ENCODE peak calls at places on chromosomes 7 and 10, in six cellular contexts. J is neural crest cell, T is HCT116, R is IMR-90, W is NCI-H1105 treated with DMSO at 0.1 percent for 48 hours, K is fibroblast of the conjunctiva. Y is an unnamed sample.

GRCh38 chr10:17092986-17093803 is 36.4 kb downstream of the CUBN start:
- DNase-seq in J (no peak), W (no peak), K (no peak), T (no peak), R (no peak), Y (no peak)

GRCh38 chr10:97327348-97328294 is 6.9 kb downstream of the FRAT2 start:
- DNase-seq in W (peak), J (no peak), R (no peak), K (no peak), T (no peak), Y (no peak)

GRCh38 chr7:121555558-121555957 is 159.4 kb upstream of the FAM3C start:
- DNase-seq in R (no peak), W (no peak), K (no peak), T (no peak), J (no peak), Y (no peak)

GRCh38 chr10:17025444-17026295 is 103.9 kb downstream of the CUBN start:
- DNase-seq in K (peak), R (peak), J (peak), W (no peak), T (peak), Y (no peak)

GRCh38 chr10:70985824-70986336 is 97.5 kb upstream of the PCBD1 start:
- DNase-seq in R (no peak), K (no peak), W (peak), J (no peak), T (no peak), Y (no peak)

GRCh38 chr10:11638055-11638698 is 26.7 kb upstream of the USP6NL start:
- DNase-seq in K (no peak), W (no peak), T (no peak), J (no peak), R (no peak), Y (no peak)

GRCh38 chr7:157799076-157799685 is 462.4 kb downstream of the DNAJB6 start:
- DNase-seq in R (no peak), W (no peak), K (no peak), J (no peak), T (no peak), Y (no peak)

GRCh38 chr7:7408001-7408770 is 127.5 kb downstream of the COL28A1 start:
- DNase-seq in R (no peak), K (no peak), J (no peak), W (no peak), T (no peak), Y (no peak)

GRCh38 chr10:87842220-87842641 is 21.1 kb downstream of the KLLN start:
- DNase-seq in W (no peak), R (peak), T (peak), J (no peak), K (no peak), Y (no peak)

GRCh38 chr10:60877066-60877776 is 66.8 kb downstream of the RHOBTB1 start:
- DNase-seq in R (no peak), K (no peak), W (no peak), T (no peak), J (no peak), Y (no peak)

GRCh38 chr7:35482231-35482630 is 212.7 kb downstream of the HERPUD2 start:
- DNase-seq in R (no peak), W (no peak), K (no peak), J (no peak), T (no peak), Y (no peak)

GRCh38 chr10:80081801-80082750 is 3.6 kb downstream of the TMEM254 start:
- DNase-seq in W (no peak), J (no peak), R (peak), K (no peak), T (no peak), Y (no peak)

GRCh38 chr7:73870041-73870492 is 9.1 kb downstream of the TMEM270 start:
- DNase-seq in R (no peak), J (no peak), W (no peak), T (no peak), K (no peak), Y (no peak)

GRCh38 chr10:17607603-17608332 is 9.4 kb downstream of the HACD1 start:
- DNase-seq in K (peak), R (peak), T (peak), W (peak), J (no peak), Y (no peak)

GRCh38 chr7:42128703-42129102 is 108.3 kb downstream of the GLI3 start:
- DNase-seq in T (no peak), W (no peak), R (no peak), J (no peak), K (peak), Y (no peak)

GRCh38 chr7:131556055-131556911 is at the start of gene PODXL:
- DNase-seq in J (peak), W (peak), R (peak), T (no peak), K (no peak), Y (no peak)

GRCh38 chr7:34282271-34282670 is 375.7 kb upstream of the NPSR1 start:
- DNase-seq in K (no peak), T (no peak), J (no peak), W (no peak), R (no peak), Y (no peak)

GRCh38 chr7:82629583-82629982 is 186.0 kb upstream of the CACNA2D1 start:
- DNase-seq in K (no peak), J (no peak), T (no peak), R (peak), W (no peak), Y (no peak)

GRCh38 chr7:29308424-29308823 is 113.8 kb downstream of the CHN2 start:
- DNase-seq in R (no peak), W (no peak), K (no peak), T (no peak), J (no peak), Y (no peak)

GRCh38 chr10:84267503-84268126 is 22.8 kb downstream of the RGR start:
- DNase-seq in T (peak), R (peak), W (no peak), J (peak), K (peak), Y (peak)

GRCh38 chr10:12448729-12449391 is 99.5 kb downstream of the CAMK1D start:
- DNase-seq in J (no peak), W (no peak), T (peak), R (peak), K (no peak), Y (no peak)

Y was measured in iPS DF 19.7.